ENCODE peak calls at places on chromosomes 5 and 9, in six cellular contexts. B, X, K, Y, Z and W are unnamed samples.

GRCh38 chr9:134781895-134782294 is 98.7 kb upstream of the FCN2 start:
- DNase-seq in B (no peak), X (no peak), K (no peak), Y (peak; percentile 46), Z (no peak), W (no peak)

GRCh38 chr5:36728697-36729543 is 122.5 kb downstream of the SLC1A3 start:
- DNase-seq in B (no peak), X (no peak), K (no peak), Y (no peak), Z (peak; percentile 81), W (peak; percentile 71)

GRCh38 chr5:140239939-140240700 is 62.8 kb downstream of the PFDN1 start:
- DNase-seq in B (peak; percentile 64), X (no peak), K (peak; percentile 78), Y (peak; percentile 87), Z (peak; percentile 75), W (peak; percentile 73)

GRCh38 chr9:124392855-124393460 is 22.3 kb downstream of the PSMB7 start:
- DNase-seq in B (no peak), X (peak; percentile 39), K (no peak), Y (peak; percentile 39), Z (no peak), W (peak; percentile 97)

GRCh38 chr9:128276574-128277270 is 646 bp downstream of the SWI5 start:
- DNase-seq in B (peak; percentile 35), X (no peak), K (no peak), Y (no peak), Z (peak; percentile 67), W (peak; percentile 22)

GRCh38 chr9:79300153-79300552 is 271.6 kb upstream of the TLE4 start:
- DNase-seq in B (no peak), X (no peak), K (no peak), Y (no peak), Z (no peak), W (no peak)

GRCh38 chr5:136022965-136023364 is 5.8 kb upstream of the TGFBI start:
- DNase-seq in B (no peak), X (no peak), K (no peak), Y (no peak), Z (no peak), W (no peak)

GRCh38 chr9:122445155-122445749 is 32.5 kb downstream of the OR1J1 start:
- DNase-seq in B (no peak), X (no peak), K (no peak), Y (no peak), Z (no peak), W (no peak)

GRCh38 chr5:153267506-153267905 is 223.0 kb upstream of the GRIA1 start:
- DNase-seq in B (no peak), X (no peak), K (no peak), Y (no peak), Z (peak; percentile 6), W (peak; percentile 96)

GRCh38 chr5:39363217-39363616 is 1.1 kb downstream of the C9 start:
- DNase-seq in B (no peak), X (no peak), K (no peak), Y (no peak), Z (no peak), W (no peak)

GRCh38 chr9:118569151-118569550 is 800.1 kb downstream of the BRINP1 start:
- DNase-seq in B (no peak), X (no peak), K (no peak), Y (no peak), Z (no peak), W (no peak)

DNA sequence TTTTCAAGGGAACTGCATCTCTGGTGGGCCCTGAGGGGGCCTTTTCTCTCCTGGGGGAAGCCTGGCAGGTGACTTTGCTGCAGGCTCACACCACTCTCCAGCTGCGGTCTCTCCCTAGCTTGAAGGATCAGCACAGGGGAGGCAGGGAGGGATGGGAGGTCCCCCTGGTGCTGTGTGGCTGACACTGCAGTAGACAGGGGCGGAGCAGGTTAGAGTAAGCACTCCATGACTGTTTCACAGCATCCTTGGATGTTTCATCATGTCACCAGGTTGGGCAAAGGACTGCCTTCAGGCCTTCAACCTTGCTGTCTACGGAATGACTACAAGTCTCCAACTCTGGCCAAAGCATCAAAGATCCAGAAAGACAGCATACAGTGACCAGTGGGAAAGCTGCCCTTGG is 470.7 kb downstream of the CDK5RAP2 start:
- DNase-seq in B (no peak), X (peak; percentile 44), K (no peak), Y (peak; percentile 78), Z (peak; percentile 44), W (no peak)
- TF ChIP-seq CTCF in B (no peak), X (peak; percentile 45), K (no peak), Y (peak; percentile 57), Z (peak; percentile 23), W (no peak)

GRCh38 chr9:114137831-114138230 is 17.5 kb upstream of the COL27A1 start:
- DNase-seq in B (no peak), X (no peak), K (no peak), Y (no peak), Z (no peak), W (no peak)

GRCh38 chr9:114139061-114139460 is 16.3 kb upstream of the COL27A1 start:
- DNase-seq in B (no peak), X (no peak), K (no peak), Y (no peak), Z (no peak), W (no peak)

GRCh38 chr9:114140401-114140800 is 14.9 kb upstream of the COL27A1 start:
- DNase-seq in B (no peak), X (no peak), K (no peak), Y (no peak), Z (no peak), W (no peak)

GRCh38 chr9:114140850-114141249 is 14.5 kb upstream of the COL27A1 start:
- DNase-seq in B (no peak), X (no peak), K (no peak), Y (no peak), Z (no peak), W (no peak)

GRCh38 chr9:114138537-114138936 is 16.8 kb upstream of the COL27A1 start:
- DNase-seq in B (peak; percentile 28), X (no peak), K (no peak), Y (no peak), Z (peak; percentile 55), W (no peak)
- TF ChIP-seq CTCF in B (no peak), X (no peak), K (no peak), Y (no peak), Z (no peak), W (no peak)

GRCh38 chr5:14710313-14710994 is 45.9 kb downstream of the OTULIN start:
- DNase-seq in B (no peak), X (no peak), K (no peak), Y (peak; percentile 54), Z (no peak), W (no peak)

GRCh38 chr5:14708551-14708950 is 44.0 kb downstream of the OTULIN start:
- DNase-seq in B (no peak), X (no peak), K (no peak), Y (no peak), Z (no peak), W (no peak)

GRCh38 chr5:14705556-14705955 is 41.0 kb downstream of the OTULIN start:
- DNase-seq in B (no peak), X (no peak), K (no peak), Y (no peak), Z (no peak), W (no peak)

GRCh38 chr5:14706615-14707021 is 42.1 kb downstream of the OTULIN start:
- DNase-seq in B (no peak), X (no peak), K (no peak), Y (no peak), Z (no peak), W (no peak)

GRCh38 chr5:14707811-14708210 is 43.3 kb downstream of the OTULIN start:
- DNase-seq in B (no peak), X (no peak), K (no peak), Y (no peak), Z (no peak), W (no peak)
- TF ChIP-seq CTCF in B (no peak), X (no peak), K (no peak), Y (no peak), Z (no peak), W (no peak)

GRCh38 chr9:73081979-73082657 is 69.5 kb upstream of the ANXA1 start:
- DNase-seq in B (no peak), X (peak; percentile 41), K (no peak), Y (no peak), Z (peak; percentile 75), W (peak; percentile 57)

GRCh38 chr9:73077625-73078030 is 74.0 kb upstream of the ANXA1 start:
- DNase-seq in B (no peak), X (no peak), K (no peak), Y (no peak), Z (no peak), W (no peak)

GRCh38 chr9:73080110-73080683 is 71.5 kb upstream of the ANXA1 start:
- DNase-seq in B (no peak), X (no peak), K (no peak), Y (no peak), Z (no peak), W (no peak)

GRCh38 chr9:73079326-73079725 is 72.3 kb upstream of the ANXA1 start:
- DNase-seq in B (no peak), X (peak; percentile 72), K (no peak), Y (no peak), Z (no peak), W (peak; percentile 74)

DNA sequence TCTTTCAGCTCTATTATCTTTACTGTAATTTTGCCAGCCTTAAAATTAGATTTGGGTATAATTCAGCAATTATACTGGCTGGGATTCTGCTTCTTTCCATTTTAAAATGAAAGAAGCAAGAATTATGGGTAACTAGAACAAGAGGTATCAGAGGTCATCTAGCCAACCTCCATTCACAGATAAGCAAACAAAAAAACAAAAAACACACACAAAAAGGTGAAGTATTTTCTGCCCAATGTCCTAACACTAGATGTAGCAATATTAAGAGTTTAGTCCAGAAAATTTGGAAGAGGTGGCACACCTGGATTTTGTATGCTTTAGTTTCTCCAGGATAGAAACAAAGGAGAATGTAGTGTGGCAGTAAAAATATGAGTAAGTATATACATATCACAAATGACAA is 68.1 kb upstream of the ANXA1 start:
- DNase-seq in B (no peak), X (no peak), K (no peak), Y (no peak), Z (no peak), W (no peak)
- TF ChIP-seq CTCF in B (no peak), X (no peak), K (no peak), Y (no peak), Z (no peak), W (no peak)

DNA sequence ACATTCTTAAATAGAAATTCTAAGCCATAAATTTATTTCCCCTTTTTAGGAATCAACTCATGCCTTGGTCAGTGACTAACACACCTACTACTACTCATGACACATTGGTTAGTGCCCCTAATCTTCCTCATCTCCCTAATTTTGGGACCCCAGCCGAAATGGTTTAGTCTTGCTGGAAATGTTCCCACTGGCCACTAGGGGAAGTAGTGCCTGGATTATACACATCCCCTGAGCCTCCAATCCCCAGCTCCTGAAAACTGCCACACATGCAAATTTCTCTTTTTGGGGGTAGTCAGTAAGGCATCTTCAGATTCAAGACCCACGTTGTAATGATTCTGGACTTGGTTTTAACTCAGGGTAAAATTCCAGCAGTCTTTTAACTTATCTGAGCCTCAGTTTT is 79.8 kb downstream of the HSD17B3 start:
- DNase-seq in B (no peak), X (no peak), K (no peak), Y (no peak), Z (no peak), W (peak; percentile 7)
- TF ChIP-seq CTCF in B (peak; percentile 10), X (peak; percentile 72), K (peak; percentile 27), Y (peak; percentile 66), Z (peak; percentile 31), W (peak; percentile 58)

GRCh38 chr9:37407468-37407867 is 15.0 kb upstream of the GRHPR start:
- DNase-seq in B (no peak), X (no peak), K (no peak), Y (no peak), Z (no peak), W (no peak)
- TF ChIP-seq CTCF in B (no peak), X (peak; percentile 58), K (no peak), Y (peak; percentile 16), Z (peak; percentile 30), W (peak; percentile 33)